ENCODE peak calls at places on chromosome 6, in nine cellular contexts. T, G, B, Y, D, I, E, U and S are unnamed samples.

GRCh38 chr6:25962368-25963127 is at the start of gene TRIM38:
- DNase-seq in T (peak), G (peak), B (peak), Y (no peak), D (peak), I (no peak), E (no peak), U (peak), S (peak)

GRCh38 chr6:109623288-109623687 is 67.7 kb downstream of the AK9 start:
- DNase-seq in T (no peak), G (no peak), B (no peak), Y (no peak), D (no peak), I (no peak), E (no peak), U (no peak), S (no peak)

GRCh38 chr6:111838749-111839484 is 34.3 kb downstream of the FYN start:
- DNase-seq in T (no peak), G (no peak), B (no peak), Y (no peak), D (no peak), I (no peak), E (no peak), U (no peak), S (no peak)

GRCh38 chr6:80548496-80548895 is 442.0 kb downstream of the BCKDHB start:
- DNase-seq in T (no peak), G (no peak), B (peak), Y (no peak), D (no peak), I (no peak), E (no peak), U (no peak), S (no peak)

GRCh38 chr6:145685932-145686331 is 49.4 kb downstream of the EPM2A start:
- DNase-seq in T (no peak), G (no peak), B (no peak), Y (no peak), D (no peak), I (no peak), E (no peak), U (no peak), S (no peak)

GRCh38 chr6:73078908-73079610 is 146.2 kb downstream of the KHDC1L start:
- DNase-seq in T (peak), G (no peak), B (no peak), Y (no peak), D (no peak), I (no peak), E (no peak), U (no peak), S (no peak)

GRCh38 chr6:83185096-83185495 is 8.0 kb downstream of the PGM3 start:
- DNase-seq in T (no peak), G (no peak), B (no peak), Y (no peak), D (no peak), I (no peak), E (no peak), U (no peak), S (no peak)

GRCh38 chr6:21500894-21501293 is 92.7 kb upstream of the SOX4 start:
- DNase-seq in T (no peak), G (no peak), B (no peak), Y (no peak), D (peak), I (no peak), E (peak), U (no peak), S (peak)

GRCh38 chr6:14288910-14289309 is 171.3 kb downstream of the CD83 start:
- DNase-seq in T (no peak), G (no peak), B (no peak), Y (no peak), D (no peak), I (no peak), E (no peak), U (no peak), S (no peak)